ENCODE peak calls at places on chromosomes 6 and 20, in five cellular contexts. O is nephron progenitor cell; E is effector memory CD8-positive, alpha-beta T cell; N is cardiac muscle cell; B is CD4-positive, alpha-beta memory T cell. G is an unnamed sample.
A peak's percentile ranks its signal among the peaks of the same experiment; 100 is the strongest.

GRCh38 chr20:52896348-52896747 is 75.8 kb upstream of the TSHZ2 start:
- DNase-seq in N (no peak), E (no peak), O (no peak), B (no peak), G (no peak)

GRCh38 chr6:148423601-148424270 is 81.1 kb downstream of the SASH1 start:
- DNase-seq in B (no peak), O (no peak), E (no peak), N (no peak), G (no peak)

GRCh38 chr6:130357436-130357835 is 8.4 kb upstream of the TMEM200A start:
- DNase-seq in B (no peak), N (no peak), E (no peak), O (no peak), G (no peak)

GRCh38 chr20:62362991-62363919 is 3.9 kb downstream of the LAMA5 start:
- DNase-seq in N (no peak), O (no peak), E (no peak), B (no peak), G (no peak)

GRCh38 chr6:7041511-7042026 is 66.2 kb upstream of the RREB1 start:
- DNase-seq in O (no peak), E (no peak), N (no peak), B (no peak), G (no peak)

GRCh38 chr20:53550590-53551187 is 43.0 kb downstream of the ZNF217 start:
- DNase-seq in O (no peak), N (no peak), B (no peak), E (no peak), G (no peak)

GRCh38 chr6:89886378-89887120 is 7.7 kb upstream of the GJA10 start:
- DNase-seq in B (no peak), E (no peak), O (no peak), N (no peak), G (no peak)

GRCh38 chr6:142926177-142926493 is 18.8 kb downstream of the HIVEP2 start:
- DNase-seq in B (no peak), E (no peak), N (no peak), O (no peak), G (no peak)

GRCh38 chr6:162271922-162272321 is 455.6 kb downstream of the PRKN start:
- DNase-seq in B (no peak), E (no peak), O (no peak), N (peak; percentile 27), G (no peak)

GRCh38 chr6:87151471-87151785 is 3.9 kb upstream of the ZNF292 start:
- DNase-seq in N (no peak), O (no peak), E (no peak), B (no peak), G (no peak)

GRCh38 chr6:148824960-148825359 is 78.1 kb downstream of the UST start:
- DNase-seq in N (no peak), O (no peak), E (no peak), B (no peak), G (no peak)

GRCh38 chr6:143536866-143537691 is 25.6 kb upstream of the FUCA2 start:
- DNase-seq in O (peak; percentile 63), E (peak; percentile 48), N (peak; percentile 69), B (peak; percentile 61), G (no peak)

GRCh38 chr20:32574296-32575226 is 10.6 kb downstream of the NOL4L start:
- DNase-seq in E (no peak), N (no peak), O (no peak), B (no peak), G (no peak)

GRCh38 chr20:46182271-46182670 is 64.2 kb downstream of the CD40 start:
- DNase-seq in E (no peak), O (no peak), N (no peak), B (no peak), G (no peak)

GRCh38 chr6:158517581-158517980 is 42.3 kb upstream of the TMEM181 start:
- DNase-seq in O (no peak), E (no peak), B (no peak), N (no peak), G (no peak)

GRCh38 chr6:49514571-49515484 is 15.1 kb downstream of the GLYATL3 start:
- DNase-seq in N (no peak), B (no peak), O (no peak), E (no peak), G (no peak)

GRCh38 chr6:55636406-55637102 is 57.6 kb upstream of the HMGCLL1 start:
- DNase-seq in N (no peak), B (no peak), O (no peak), E (no peak), G (no peak)

GRCh38 chr6:4805553-4806307 is 29.5 kb downstream of the CDYL start:
- DNase-seq in B (no peak), O (peak; percentile 52), E (peak; percentile 6), N (peak; percentile 39), G (peak; percentile 42)

GRCh38 chr6:85008311-85009015 is 244.1 kb upstream of the TBX18 start:
- DNase-seq in N (no peak), O (no peak), E (no peak), B (no peak), G (no peak)

GRCh38 chr6:7172605-7173185 is 64.9 kb downstream of the RREB1 start:
- DNase-seq in E (no peak), B (no peak), N (no peak), O (no peak), G (no peak)

G was measured in D721Med.